ENCODE peak calls at places on chromosomes 16 and 17, in ten cellular contexts. X, T, R, F, V, H, Q, Z, C and J are unnamed samples.

GRCh38 chr17:41065829-41066624 is at the start of gene KRTAP2-4:
- DNase-seq in X (no peak), T (no peak), R (peak; percentile 98), F (no peak), V (peak; percentile 65), H (no peak), Q (no peak), Z (no peak), C (no peak), J (no peak)

GRCh38 chr17:82767041-82767754 is 15.3 kb downstream of the TBCD start:
- DNase-seq in X (peak; percentile 54), T (no peak), R (no peak), F (no peak), V (peak; percentile 73), H (peak; percentile 7), Q (peak; percentile 85), Z (peak; percentile 92), C (no peak), J (peak; percentile 90)

GRCh38 chr17:29032798-29033197 is 10.1 kb upstream of the PIPOX start:
- DNase-seq in X (no peak), T (no peak), R (no peak), F (no peak), V (no peak), H (no peak), Q (no peak), Z (peak; percentile 94), C (no peak), J (peak; percentile 81)

GRCh38 chr16:11285842-11286241 is 4.7 kb upstream of the PRM1 start:
- DNase-seq in X (no peak), T (no peak), R (no peak), F (no peak), V (no peak), H (no peak), Q (no peak), Z (no peak), C (no peak), J (no peak)

GRCh38 chr16:6160871-6161270 is 1063.3 kb upstream of the EEF2KMT start:
- DNase-seq in X (no peak), T (no peak), R (no peak), F (no peak), V (no peak), H (no peak), Q (no peak), Z (no peak), C (no peak), J (no peak)

GRCh38 chr17:3536736-3537135 is 20.9 kb downstream of the TRPV3 start:
- DNase-seq in X (no peak), T (no peak), R (no peak), F (no peak), V (no peak), H (no peak), Q (no peak), Z (no peak), C (no peak), J (no peak)

GRCh38 chr16:16096161-16096857 is 127.0 kb downstream of the ABCC6 start:
- DNase-seq in X (no peak), T (peak; percentile 84), R (no peak), F (no peak), V (no peak), H (no peak), Q (peak; percentile 34), Z (no peak), C (peak; percentile 49), J (peak; percentile 42)

GRCh38 chr16:64626771-64627170 is 495.1 kb downstream of the CDH11 start:
- DNase-seq in X (no peak), T (no peak), R (no peak), F (no peak), V (no peak), H (no peak), Q (no peak), Z (no peak), C (no peak), J (no peak)

GRCh38 chr17:38556234-38556633 is 49.5 kb downstream of the SRCIN1 start:
- DNase-seq in X (no peak), T (no peak), R (no peak), F (no peak), V (no peak), H (no peak), Q (no peak), Z (no peak), C (no peak), J (no peak)

GRCh38 chr17:34997355-34997862 is 17.1 kb downstream of the LIG3 start:
- DNase-seq in X (peak; percentile 78), T (peak; percentile 71), R (no peak), F (no peak), V (no peak), H (no peak), Q (peak; percentile 31), Z (no peak), C (no peak), J (no peak)

GRCh38 chr17:42759982-42760651 is 910 bp upstream of the RAMP2 start:
- DNase-seq in X (no peak), T (no peak), R (no peak), F (no peak), V (no peak), H (no peak), Q (no peak), Z (no peak), C (no peak), J (no peak)

GRCh38 chr17:48453447-48453846 is 23.4 kb upstream of the SKAP1 start:
- DNase-seq in X (no peak), T (no peak), R (no peak), F (no peak), V (no peak), H (no peak), Q (no peak), Z (no peak), C (no peak), J (no peak)

GRCh38 chr17:1323336-1323735 is 43.9 kb downstream of the TRARG1 start:
- DNase-seq in X (no peak), T (no peak), R (no peak), F (no peak), V (no peak), H (no peak), Q (no peak), Z (peak; percentile 84), C (no peak), J (peak; percentile 71)

GRCh38 chr17:83122834-83123233 is 43.4 kb downstream of the METRNL start:
- DNase-seq in X (no peak), T (no peak), R (no peak), F (no peak), V (peak; percentile 41), H (no peak), Q (no peak), Z (peak; percentile 46), C (no peak), J (peak; percentile 52)

GRCh38 chr17:27245230-27245696 is 48.7 kb upstream of the WSB1 start:
- DNase-seq in X (peak; percentile 89), T (peak; percentile 87), R (peak; percentile 55), F (peak; percentile 92), V (peak; percentile 71), H (peak; percentile 89), Q (peak; percentile 88), Z (peak; percentile 95), C (peak; percentile 58), J (peak; percentile 90)
- H3K4me3 ChIP-seq in X (no peak overlapping the region), T (no peak overlapping the region), R (no peak overlapping the region), F (peak overlapping the region; percentile 30), V (no peak overlapping the region), H (no peak overlapping the region), Q (no peak overlapping the region), Z (no peak overlapping the region), C (peak overlapping the region; percentile 46), J (peak overlapping the region; percentile 33)

DNA sequence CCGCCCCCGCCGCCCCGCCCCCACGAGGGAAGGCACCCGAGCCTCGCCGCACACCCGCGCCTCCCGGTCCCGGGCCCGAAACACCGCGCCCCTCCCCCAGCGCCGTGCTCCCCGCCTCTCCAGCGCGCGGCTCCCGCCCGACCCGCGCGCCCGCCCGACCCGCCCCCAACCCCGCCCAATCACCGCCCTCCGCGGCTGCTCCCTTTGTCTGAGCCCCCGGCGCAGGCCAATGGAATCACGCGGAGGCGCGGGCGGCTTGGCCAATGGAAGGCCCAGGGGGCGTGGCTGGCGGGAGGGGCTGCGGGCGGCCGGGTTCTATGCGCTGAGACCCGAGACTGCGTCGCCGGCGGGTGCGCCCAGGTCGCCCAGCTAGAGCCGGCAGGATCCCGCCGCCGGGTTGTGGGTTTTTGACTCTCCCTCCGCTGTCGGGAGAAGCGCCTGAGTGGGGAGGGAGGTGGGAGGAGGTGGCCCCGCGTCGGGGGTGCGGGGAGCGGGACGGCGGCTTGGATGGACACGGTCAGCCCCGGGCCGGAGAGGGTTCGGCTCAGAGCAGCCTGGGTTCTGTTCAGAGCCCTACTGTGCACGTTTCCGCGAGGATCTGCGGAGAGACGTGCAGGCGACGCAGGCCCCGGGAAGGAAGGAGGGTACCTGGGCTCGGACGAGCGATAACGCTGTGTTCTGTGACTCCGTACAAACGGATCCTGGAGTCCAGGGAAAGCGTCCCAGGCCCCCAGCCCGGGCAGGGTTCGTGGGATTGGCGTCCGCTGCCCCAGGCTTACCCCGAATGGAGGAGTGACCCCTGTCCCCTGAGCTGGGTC is 49.0 kb upstream of the BAHCC1 start:
- DNase-seq in X (peak; percentile 99), T (peak; percentile 99), R (peak; percentile 77), F (peak; percentile 100), V (peak; percentile 100), H (peak; percentile 99), Q (peak; percentile 99), Z (peak; percentile 100), C (peak; percentile 95), J (peak; percentile 99)
- H3K27ac ChIP-seq in X (peak overlapping the region; percentile 79), T (peak overlapping the region; percentile 88), R (peak overlapping the region; percentile 31), F (peak overlapping the region; percentile 85), V (no peak overlapping the region), H (peak overlapping the region; percentile 94), Q (peak overlapping the region; percentile 74), Z (peak overlapping the region; percentile 81), C (peak overlapping the region; percentile 81), J (no peak overlapping the region)

GRCh38 chr17:44776628-44777393 is 18.0 kb downstream of the ADAM11 start:
- DNase-seq in X (no peak), T (no peak), R (no peak), F (no peak), V (no peak), H (no peak), Q (no peak), Z (no peak), C (no peak), J (no peak)
- H3K4me3 ChIP-seq in X (no peak overlapping the region), T (no peak overlapping the region), R (no peak overlapping the region), F (no peak overlapping the region), V (no peak overlapping the region), H (no peak overlapping the region), Q (no peak overlapping the region), Z (no peak overlapping the region), C (no peak overlapping the region), J (peak overlapping the region; percentile 92)

GRCh38 chr16:58127634-58128033 is 1.5 kb downstream of the CFAP20 start:
- DNase-seq in X (no peak), T (no peak), R (no peak), F (no peak), V (no peak), H (no peak), Q (no peak), Z (no peak), C (no peak), J (no peak)

GRCh38 chr16:58128721-58129096 is 472 bp downstream of the CFAP20 start:
- DNase-seq in X (no peak), T (no peak), R (no peak), F (peak; percentile 66), V (no peak), H (peak; percentile 45), Q (no peak), Z (peak; percentile 77), C (no peak), J (peak; percentile 55)

GRCh38 chr16:58129097-58129936 is at the start of gene CFAP20:
- DNase-seq in X (peak; percentile 99), T (peak; percentile 97), R (peak; percentile 99), F (peak; percentile 99), V (peak; percentile 100), H (peak; percentile 98), Q (peak; percentile 99), Z (peak; percentile 99), C (peak; percentile 98), J (peak; percentile 100)

GRCh38 chr16:58127033-58127556 is 2.1 kb downstream of the CFAP20 start:
- DNase-seq in X (no peak), T (no peak), R (no peak), F (no peak), V (no peak), H (no peak), Q (no peak), Z (no peak), C (no peak), J (peak; percentile 52)

GRCh38 chr16:58128181-58128631 is 975 bp downstream of the CFAP20 start:
- DNase-seq in X (no peak), T (no peak), R (no peak), F (no peak), V (no peak), H (no peak), Q (peak; percentile 38), Z (no peak), C (no peak), J (no peak)
- H3K27ac ChIP-seq in X (peak overlapping the region; percentile 90), T (peak overlapping the region; percentile 87), R (peak overlapping the region; percentile 63), F (peak overlapping the region; percentile 88), V (no peak overlapping the region), H (peak overlapping the region; percentile 91), Q (peak overlapping the region; percentile 65), Z (peak overlapping the region; percentile 44), C (no peak overlapping the region), J (no peak overlapping the region)